ENCODE peak calls at places on chromosomes 4 and X, in eight cellular contexts. One of them, this sample, is unnamed.

GRCh38 chr4:162126754-162127153 is 37.0 kb downstream of the FSTL5 start:
- DNase-seq in HL-60: no peak
- DNase-seq in heart left ventricle: no peak
- DNase-seq in NCI-H526: no peak
- DNase-seq in naive thymus-derived CD4-positive, alpha-beta T cell: no peak
- DNase-seq in colonic mucosa: no peak
- DNase-seq in sciatic nerve: no peak
- DNase-seq in activated T-helper 1 cell treated with anti-CD3 and anti-CD28 coated beads, Interleukin-2, amount 50 U/mL, for 16 hours: no peak
- DNase-seq in this sample: no peak

GRCh38 chrX:130034178-130034577 is 51.7 kb downstream of the BCORL1 start:
- DNase-seq in HL-60: no peak
- DNase-seq in sciatic nerve: no peak
- DNase-seq in activated T-helper 1 cell treated with anti-CD3 and anti-CD28 coated beads, Interleukin-2, amount 50 U/mL, for 16 hours: no peak
- DNase-seq in NCI-H526: no peak
- DNase-seq in colonic mucosa: no peak
- DNase-seq in naive thymus-derived CD4-positive, alpha-beta T cell: no peak
- DNase-seq in heart left ventricle: no peak
- DNase-seq in this sample: no peak

GRCh38 chrX:14209034-14209433 is 179.3 kb upstream of the GEMIN8 start:
- DNase-seq in heart left ventricle: no peak
- DNase-seq in colonic mucosa: no peak
- DNase-seq in sciatic nerve: no peak
- DNase-seq in HL-60: no peak
- DNase-seq in naive thymus-derived CD4-positive, alpha-beta T cell: no peak
- DNase-seq in activated T-helper 1 cell treated with anti-CD3 and anti-CD28 coated beads, Interleukin-2, amount 50 U/mL, for 16 hours: no peak
- DNase-seq in NCI-H526: no peak
- DNase-seq in this sample: no peak

GRCh38 chr4:84031401-84031800 is 467.7 kb downstream of the NKX6-1 start:
- DNase-seq in NCI-H526: no peak
- DNase-seq in sciatic nerve: no peak
- DNase-seq in colonic mucosa: no peak
- DNase-seq in naive thymus-derived CD4-positive, alpha-beta T cell: no peak
- DNase-seq in heart left ventricle: no peak
- DNase-seq in HL-60: no peak
- DNase-seq in activated T-helper 1 cell treated with anti-CD3 and anti-CD28 coated beads, Interleukin-2, amount 50 U/mL, for 16 hours: no peak
- DNase-seq in this sample: no peak

GRCh38 chr4:113958766-113959540 is 20.5 kb downstream of the ARSJ start:
- DNase-seq in sciatic nerve: no peak
- DNase-seq in heart left ventricle: no peak
- DNase-seq in activated T-helper 1 cell treated with anti-CD3 and anti-CD28 coated beads, Interleukin-2, amount 50 U/mL, for 16 hours: no peak
- DNase-seq in colonic mucosa: no peak
- DNase-seq in HL-60: no peak
- DNase-seq in NCI-H526: no peak
- DNase-seq in naive thymus-derived CD4-positive, alpha-beta T cell: no peak
- DNase-seq in this sample: no peak

GRCh38 chrX:139692908-139693307 is 15.1 kb downstream of the MCF2 start:
- DNase-seq in activated T-helper 1 cell treated with anti-CD3 and anti-CD28 coated beads, Interleukin-2, amount 50 U/mL, for 16 hours: no peak
- DNase-seq in sciatic nerve: no peak
- DNase-seq in naive thymus-derived CD4-positive, alpha-beta T cell: no peak
- DNase-seq in heart left ventricle: no peak
- DNase-seq in NCI-H526: peak
- DNase-seq in HL-60: no peak
- DNase-seq in colonic mucosa: no peak
- DNase-seq in this sample: no peak

GRCh38 chr4:10015140-10015753 is 6.0 kb downstream of the SLC2A9 start:
- DNase-seq in heart left ventricle: peak
- DNase-seq in naive thymus-derived CD4-positive, alpha-beta T cell: no peak
- DNase-seq in HL-60: no peak
- DNase-seq in NCI-H526: peak
- DNase-seq in sciatic nerve: no peak
- DNase-seq in activated T-helper 1 cell treated with anti-CD3 and anti-CD28 coated beads, Interleukin-2, amount 50 U/mL, for 16 hours: no peak
- DNase-seq in colonic mucosa: peak
- DNase-seq in this sample: no peak

GRCh38 chr4:37793562-37793961 is 32.9 kb upstream of the PGM2 start:
- DNase-seq in NCI-H526: peak
- DNase-seq in HL-60: no peak
- DNase-seq in activated T-helper 1 cell treated with anti-CD3 and anti-CD28 coated beads, Interleukin-2, amount 50 U/mL, for 16 hours: no peak
- DNase-seq in naive thymus-derived CD4-positive, alpha-beta T cell: no peak
- DNase-seq in sciatic nerve: no peak
- DNase-seq in colonic mucosa: no peak
- DNase-seq in heart left ventricle: no peak
- DNase-seq in this sample: no peak

GRCh38 chr4:40731792-40732245 is 17.9 kb upstream of the NSUN7 start:
- DNase-seq in colonic mucosa: no peak
- DNase-seq in activated T-helper 1 cell treated with anti-CD3 and anti-CD28 coated beads, Interleukin-2, amount 50 U/mL, for 16 hours: no peak
- DNase-seq in HL-60: peak
- DNase-seq in NCI-H526: no peak
- DNase-seq in sciatic nerve: no peak
- DNase-seq in naive thymus-derived CD4-positive, alpha-beta T cell: no peak
- DNase-seq in heart left ventricle: peak
- DNase-seq in this sample: peak

GRCh38 chrX:71509289-71509688 is 23.6 kb upstream of the OGT start:
- DNase-seq in NCI-H526: no peak
- DNase-seq in naive thymus-derived CD4-positive, alpha-beta T cell: no peak
- DNase-seq in HL-60: no peak
- DNase-seq in colonic mucosa: no peak
- DNase-seq in sciatic nerve: no peak
- DNase-seq in activated T-helper 1 cell treated with anti-CD3 and anti-CD28 coated beads, Interleukin-2, amount 50 U/mL, for 16 hours: no peak
- DNase-seq in heart left ventricle: no peak
- DNase-seq in this sample: no peak

GRCh38 chrX:52865328-52865980 is 2.4 kb downstream of the XAGE3 start:
- DNase-seq in sciatic nerve: no peak
- DNase-seq in naive thymus-derived CD4-positive, alpha-beta T cell: no peak
- DNase-seq in heart left ventricle: no peak
- DNase-seq in NCI-H526: no peak
- DNase-seq in colonic mucosa: no peak
- DNase-seq in HL-60: no peak
- DNase-seq in activated T-helper 1 cell treated with anti-CD3 and anti-CD28 coated beads, Interleukin-2, amount 50 U/mL, for 16 hours: no peak
- DNase-seq in this sample: no peak

GRCh38 chr4:158094413-158095110 is 78.3 kb downstream of the GASK1B start:
- DNase-seq in NCI-H526: no peak
- DNase-seq in colonic mucosa: no peak
- DNase-seq in HL-60: no peak
- DNase-seq in heart left ventricle: no peak
- DNase-seq in activated T-helper 1 cell treated with anti-CD3 and anti-CD28 coated beads, Interleukin-2, amount 50 U/mL, for 16 hours: no peak
- DNase-seq in sciatic nerve: no peak
- DNase-seq in naive thymus-derived CD4-positive, alpha-beta T cell: no peak
- DNase-seq in this sample: no peak

GRCh38 chr4:121736735-121737351 is 28.1 kb downstream of the SMIM43 start:
- DNase-seq in naive thymus-derived CD4-positive, alpha-beta T cell: no peak
- DNase-seq in HL-60: no peak
- DNase-seq in NCI-H526: peak
- DNase-seq in activated T-helper 1 cell treated with anti-CD3 and anti-CD28 coated beads, Interleukin-2, amount 50 U/mL, for 16 hours: no peak
- DNase-seq in colonic mucosa: peak
- DNase-seq in sciatic nerve: no peak
- DNase-seq in heart left ventricle: no peak
- DNase-seq in this sample: no peak

GRCh38 chrX:48927736-48928382 is 9.0 kb upstream of the PIM2 start:
- DNase-seq in activated T-helper 1 cell treated with anti-CD3 and anti-CD28 coated beads, Interleukin-2, amount 50 U/mL, for 16 hours: no peak
- DNase-seq in heart left ventricle: no peak
- DNase-seq in HL-60: no peak
- DNase-seq in NCI-H526: no peak
- DNase-seq in sciatic nerve: no peak
- DNase-seq in colonic mucosa: no peak
- DNase-seq in naive thymus-derived CD4-positive, alpha-beta T cell: no peak
- DNase-seq in this sample: no peak

GRCh38 chrX:103157511-103158316 is 57.2 kb upstream of the BEX4 start:
- DNase-seq in sciatic nerve: no peak
- DNase-seq in colonic mucosa: peak
- DNase-seq in heart left ventricle: no peak
- DNase-seq in naive thymus-derived CD4-positive, alpha-beta T cell: no peak
- DNase-seq in activated T-helper 1 cell treated with anti-CD3 and anti-CD28 coated beads, Interleukin-2, amount 50 U/mL, for 16 hours: no peak
- DNase-seq in HL-60: peak
- DNase-seq in NCI-H526: peak
- DNase-seq in this sample: peak

GRCh38 chr4:182010876-182011275 is 232.3 kb upstream of the TENM3 start:
- DNase-seq in sciatic nerve: no peak
- DNase-seq in NCI-H526: no peak
- DNase-seq in HL-60: no peak
- DNase-seq in activated T-helper 1 cell treated with anti-CD3 and anti-CD28 coated beads, Interleukin-2, amount 50 U/mL, for 16 hours: no peak
- DNase-seq in naive thymus-derived CD4-positive, alpha-beta T cell: no peak
- DNase-seq in heart left ventricle: no peak
- DNase-seq in colonic mucosa: no peak
- DNase-seq in this sample: no peak

GRCh38 chrX:55057691-55058249 is 17.1 kb upstream of the PAGE2B start:
- DNase-seq in colonic mucosa: peak
- DNase-seq in sciatic nerve: no peak
- DNase-seq in NCI-H526: peak
- DNase-seq in activated T-helper 1 cell treated with anti-CD3 and anti-CD28 coated beads, Interleukin-2, amount 50 U/mL, for 16 hours: no peak
- DNase-seq in HL-60: no peak
- DNase-seq in naive thymus-derived CD4-positive, alpha-beta T cell: peak
- DNase-seq in heart left ventricle: no peak
- DNase-seq in this sample: no peak

GRCh38 chrX:39752820-39753219 is 344.9 kb downstream of the BCOR start:
- DNase-seq in heart left ventricle: no peak
- DNase-seq in sciatic nerve: no peak
- DNase-seq in naive thymus-derived CD4-positive, alpha-beta T cell: no peak
- DNase-seq in activated T-helper 1 cell treated with anti-CD3 and anti-CD28 coated beads, Interleukin-2, amount 50 U/mL, for 16 hours: no peak
- DNase-seq in NCI-H526: no peak
- DNase-seq in HL-60: no peak
- DNase-seq in colonic mucosa: peak
- DNase-seq in this sample: no peak

GRCh38 chrX:19709812-19710518 is 177.4 kb downstream of the SH3KBP1 start:
- DNase-seq in sciatic nerve: no peak
- DNase-seq in NCI-H526: no peak
- DNase-seq in HL-60: no peak
- DNase-seq in colonic mucosa: no peak
- DNase-seq in naive thymus-derived CD4-positive, alpha-beta T cell: no peak
- DNase-seq in heart left ventricle: no peak
- DNase-seq in activated T-helper 1 cell treated with anti-CD3 and anti-CD28 coated beads, Interleukin-2, amount 50 U/mL, for 16 hours: no peak
- DNase-seq in this sample: no peak

GRCh38 chrX:6159468-6159867 is 69.2 kb downstream of the NLGN4X start:
- DNase-seq in heart left ventricle: no peak
- DNase-seq in naive thymus-derived CD4-positive, alpha-beta T cell: no peak
- DNase-seq in colonic mucosa: no peak
- DNase-seq in NCI-H526: no peak
- DNase-seq in sciatic nerve: no peak
- DNase-seq in activated T-helper 1 cell treated with anti-CD3 and anti-CD28 coated beads, Interleukin-2, amount 50 U/mL, for 16 hours: no peak
- DNase-seq in HL-60: no peak
- DNase-seq in this sample: no peak

GRCh38 chrX:86806786-86807185 is 658.5 kb downstream of the DACH2 start:
- DNase-seq in HL-60: no peak
- DNase-seq in sciatic nerve: no peak
- DNase-seq in naive thymus-derived CD4-positive, alpha-beta T cell: no peak
- DNase-seq in activated T-helper 1 cell treated with anti-CD3 and anti-CD28 coated beads, Interleukin-2, amount 50 U/mL, for 16 hours: no peak
- DNase-seq in colonic mucosa: no peak
- DNase-seq in NCI-H526: peak
- DNase-seq in heart left ventricle: no peak
- DNase-seq in this sample: peak

GRCh38 chr4:105181259-105181658 is 34.6 kb downstream of the TET2 start:
- DNase-seq in naive thymus-derived CD4-positive, alpha-beta T cell: no peak
- DNase-seq in HL-60: no peak
- DNase-seq in NCI-H526: no peak
- DNase-seq in activated T-helper 1 cell treated with anti-CD3 and anti-CD28 coated beads, Interleukin-2, amount 50 U/mL, for 16 hours: no peak
- DNase-seq in heart left ventricle: no peak
- DNase-seq in sciatic nerve: no peak
- DNase-seq in colonic mucosa: no peak
- DNase-seq in this sample: no peak